ENCODE peak calls at places on chromosomes 11 and 22, in five cellular contexts. One of them, this sample, is unnamed.

GRCh38 chr22:25419247-25420113 is 145.0 kb upstream of the GRK3 start:
- DNase-seq in HCT116: no peak
- DNase-seq in WTC11: no peak
- DNase-seq in H1: no peak
- DNase-seq in K562: no peak
- DNase-seq in this sample: no peak

GRCh38 chr11:46050065-46050464 is 71.2 kb downstream of the PHF21A start:
- DNase-seq in HCT116: peak; percentile 10
- DNase-seq in WTC11: no peak
- DNase-seq in H1: no peak
- DNase-seq in K562: no peak
- DNase-seq in this sample: no peak

GRCh38 chr11:95119361-95120060 is 29.9 kb downstream of the ENDOD1 start:
- DNase-seq in HCT116: no peak
- DNase-seq in WTC11: no peak
- DNase-seq in H1: no peak
- DNase-seq in K562: no peak
- DNase-seq in this sample: no peak

GRCh38 chr11:86696004-86696403 is 23.6 kb upstream of the ME3 start:
- DNase-seq in HCT116: peak; percentile 27
- DNase-seq in WTC11: no peak
- DNase-seq in H1: no peak
- DNase-seq in K562: no peak
- DNase-seq in this sample: no peak

GRCh38 chr11:115222218-115222862 is 281.9 kb downstream of the CADM1 start:
- DNase-seq in HCT116: no peak
- DNase-seq in WTC11: no peak
- DNase-seq in H1: no peak
- DNase-seq in K562: peak; percentile 3
- DNase-seq in this sample: no peak

GRCh38 chr11:91742155-91742554 is 482.5 kb upstream of the FAT3 start:
- DNase-seq in HCT116: no peak
- DNase-seq in WTC11: no peak
- DNase-seq in H1: no peak
- DNase-seq in K562: no peak
- DNase-seq in this sample: no peak

GRCh38 chr11:24400059-24400665 is 96.7 kb upstream of the LUZP2 start:
- DNase-seq in HCT116: no peak
- DNase-seq in WTC11: no peak
- DNase-seq in H1: no peak
- DNase-seq in K562: no peak
- DNase-seq in this sample: no peak

GRCh38 chr11:118659314-118659939 is 20.0 kb downstream of the TREH start:
- DNase-seq in HCT116: peak; percentile 65
- DNase-seq in WTC11: peak; percentile 99
- DNase-seq in H1: peak; percentile 100
- DNase-seq in K562: peak; percentile 94
- DNase-seq in this sample: peak; percentile 97

GRCh38 chr22:38868286-38868721 is 3.7 kb downstream of the CBX6 start:
- DNase-seq in HCT116: no peak
- DNase-seq in WTC11: no peak
- DNase-seq in H1: no peak
- DNase-seq in K562: no peak
- DNase-seq in this sample: no peak

GRCh38 chr11:80779907-80780615 is 1339.2 kb upstream of the TENM4 start:
- DNase-seq in HCT116: no peak
- DNase-seq in WTC11: no peak
- DNase-seq in H1: no peak
- DNase-seq in K562: no peak
- DNase-seq in this sample: no peak

GRCh38 chr22:44542561-44543222 is 44.7 kb upstream of the RTL6 start:
- DNase-seq in HCT116: no peak
- DNase-seq in WTC11: no peak
- DNase-seq in H1: no peak
- DNase-seq in K562: no peak
- DNase-seq in this sample: no peak

GRCh38 chr11:71430166-71430565 is 18.0 kb downstream of the DHCR7 start:
- DNase-seq in HCT116: no peak
- DNase-seq in WTC11: no peak
- DNase-seq in H1: no peak
- DNase-seq in K562: no peak
- DNase-seq in this sample: no peak

GRCh38 chr11:120652705-120653335 is 141.3 kb downstream of the GRIK4 start:
- DNase-seq in HCT116: no peak
- DNase-seq in WTC11: no peak
- DNase-seq in H1: no peak
- DNase-seq in K562: no peak
- DNase-seq in this sample: no peak

GRCh38 chr22:30198152-30198845 is 48.3 kb downstream of the LIF start:
- DNase-seq in HCT116: no peak
- DNase-seq in WTC11: no peak
- DNase-seq in H1: no peak
- DNase-seq in K562: no peak
- DNase-seq in this sample: no peak

GRCh38 chr22:20867179-20868099 is 8.6 kb downstream of the SNAP29 start:
- DNase-seq in HCT116: no peak
- DNase-seq in WTC11: no peak
- DNase-seq in H1: no peak
- DNase-seq in K562: peak; percentile 100
- DNase-seq in this sample: no peak

GRCh38 chr11:65794570-65795510 is 8.0 kb downstream of the OVOL1 start:
- DNase-seq in HCT116: no peak
- DNase-seq in WTC11: no peak
- DNase-seq in H1: no peak
- DNase-seq in K562: no peak
- DNase-seq in this sample: no peak

GRCh38 chr11:65792456-65792855 is 5.6 kb downstream of the OVOL1 start:
- DNase-seq in HCT116: no peak
- DNase-seq in WTC11: no peak
- DNase-seq in H1: no peak
- DNase-seq in K562: no peak
- DNase-seq in this sample: no peak

GRCh38 chr11:65793625-65794400 is 7.0 kb downstream of the OVOL1 start:
- DNase-seq in HCT116: no peak
- DNase-seq in WTC11: no peak
- DNase-seq in H1: no peak
- DNase-seq in K562: no peak
- DNase-seq in this sample: no peak

GRCh38 chr11:65791719-65792213 is 4.9 kb downstream of the OVOL1 start:
- DNase-seq in HCT116: no peak
- DNase-seq in WTC11: no peak
- DNase-seq in H1: no peak
- DNase-seq in K562: no peak
- DNase-seq in this sample: no peak

GRCh38 chr11:65793144-65793581 is 6.3 kb downstream of the OVOL1 start:
- DNase-seq in HCT116: no peak
- DNase-seq in WTC11: no peak
- DNase-seq in H1: no peak
- DNase-seq in K562: no peak
- DNase-seq in this sample: no peak
- TF ChIP-seq SP1 in HCT116: no peak
- TF ChIP-seq SP1 in WTC11: no peak
- TF ChIP-seq SP1 in H1: no peak
- TF ChIP-seq SP1 in K562: no peak
- TF ChIP-seq SP1 in this sample: no peak

GRCh38 chr11:20355221-20356219 is 8.0 kb upstream of the HTATIP2 start:
- DNase-seq in HCT116: peak; percentile 54
- DNase-seq in WTC11: peak; percentile 46
- DNase-seq in H1: no peak
- DNase-seq in K562: peak; percentile 45
- DNase-seq in this sample: peak; percentile 41

GRCh38 chr11:20357150-20357549 is 6.4 kb upstream of the HTATIP2 start:
- DNase-seq in HCT116: no peak
- DNase-seq in WTC11: no peak
- DNase-seq in H1: no peak
- DNase-seq in K562: no peak
- DNase-seq in this sample: no peak

GRCh38 chr11:20351151-20351550 is 12.4 kb upstream of the HTATIP2 start:
- DNase-seq in HCT116: no peak
- DNase-seq in WTC11: no peak
- DNase-seq in H1: no peak
- DNase-seq in K562: no peak
- DNase-seq in this sample: no peak

GRCh38 chr11:20351870-20352269 is 11.6 kb upstream of the HTATIP2 start:
- DNase-seq in HCT116: no peak
- DNase-seq in WTC11: no peak
- DNase-seq in H1: no peak
- DNase-seq in K562: no peak
- DNase-seq in this sample: no peak

DNA sequence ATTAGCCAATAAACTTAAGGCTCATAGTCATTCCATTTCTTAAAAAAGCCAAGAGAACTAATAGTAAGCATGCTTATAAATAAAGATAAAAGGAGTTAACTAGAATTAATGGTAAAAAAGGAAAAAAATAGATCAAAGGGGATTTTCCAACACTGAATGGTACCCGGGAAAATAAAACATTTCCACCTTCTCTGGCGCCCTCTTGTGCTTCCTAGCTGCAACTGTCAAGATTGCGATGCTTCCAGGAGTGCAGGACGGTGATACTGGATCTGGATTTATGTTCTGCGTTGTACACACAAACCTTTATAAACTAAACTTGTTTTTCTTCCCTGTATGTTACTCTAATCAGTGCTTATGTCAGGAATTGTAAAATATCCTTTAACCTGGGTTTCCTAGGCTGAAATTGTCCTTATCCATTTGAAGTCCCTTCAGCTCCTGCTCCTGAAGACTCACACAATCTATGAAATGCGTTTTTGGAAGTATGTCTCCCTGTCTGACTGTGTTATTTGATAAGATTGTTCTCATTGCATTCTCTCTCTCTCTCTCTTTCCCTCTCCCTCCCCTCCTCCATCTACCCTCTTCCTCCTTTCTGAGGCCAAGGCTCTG is 9.6 kb upstream of the HTATIP2 start:
- DNase-seq in HCT116: peak; percentile 45
- DNase-seq in WTC11: peak; percentile 34
- DNase-seq in H1: peak; percentile 53
- DNase-seq in K562: peak; percentile 53
- DNase-seq in this sample: peak; percentile 56
- TF ChIP-seq SP1 in HCT116: no peak
- TF ChIP-seq SP1 in WTC11: no peak
- TF ChIP-seq SP1 in H1: no peak
- TF ChIP-seq SP1 in K562: no peak
- TF ChIP-seq SP1 in this sample: no peak

DNA sequence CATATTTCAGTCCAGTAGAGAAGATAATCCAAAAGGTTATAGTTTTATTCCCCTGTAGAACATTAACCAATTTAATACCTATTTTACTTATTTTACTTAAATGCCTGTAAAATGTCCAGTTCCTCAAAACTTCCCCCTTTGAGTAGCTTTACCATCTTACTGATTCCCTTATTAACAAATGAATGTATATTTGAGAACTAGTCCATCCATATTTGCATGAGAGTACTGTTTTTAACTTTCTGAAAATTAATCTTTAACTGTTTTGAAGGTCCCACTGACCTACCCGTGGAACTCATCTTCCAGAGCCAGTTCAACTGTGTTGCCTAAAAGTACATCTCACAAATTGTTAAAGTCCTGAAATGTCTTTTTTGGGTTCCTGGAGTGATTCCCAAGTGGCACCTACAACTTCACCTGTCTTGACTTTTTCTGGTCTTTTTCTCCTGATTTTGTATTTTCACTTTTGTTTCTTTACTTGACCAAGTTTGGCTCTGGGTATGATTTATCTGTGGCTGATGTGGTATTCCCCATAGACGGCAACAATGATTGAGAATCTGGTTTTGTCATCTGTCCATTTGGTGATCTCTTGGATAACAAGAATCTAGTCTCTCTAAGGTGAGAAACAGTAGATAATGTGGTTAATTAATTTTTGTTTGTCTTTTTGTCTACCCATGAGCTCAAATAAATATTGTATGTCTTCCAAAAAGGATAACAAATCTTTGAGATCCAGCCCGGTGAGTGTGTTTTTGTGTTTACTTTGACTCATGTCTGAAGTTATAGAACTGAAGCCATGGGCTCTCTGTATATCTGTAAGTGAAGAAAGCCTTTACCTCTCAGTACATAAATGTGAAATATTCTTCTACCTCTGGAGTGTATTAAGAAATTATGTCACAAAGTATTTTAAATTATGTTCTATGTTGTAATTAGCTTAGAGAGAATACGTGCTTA is 174.2 kb downstream of the ETS1 start:
- DNase-seq in HCT116: no peak
- DNase-seq in WTC11: no peak
- DNase-seq in H1: no peak
- DNase-seq in K562: no peak
- DNase-seq in this sample: no peak
- TF ChIP-seq SP1 in HCT116: no peak
- TF ChIP-seq SP1 in WTC11: no peak
- TF ChIP-seq SP1 in H1: no peak
- TF ChIP-seq SP1 in K562: no peak
- TF ChIP-seq SP1 in this sample: no peak

DNA sequence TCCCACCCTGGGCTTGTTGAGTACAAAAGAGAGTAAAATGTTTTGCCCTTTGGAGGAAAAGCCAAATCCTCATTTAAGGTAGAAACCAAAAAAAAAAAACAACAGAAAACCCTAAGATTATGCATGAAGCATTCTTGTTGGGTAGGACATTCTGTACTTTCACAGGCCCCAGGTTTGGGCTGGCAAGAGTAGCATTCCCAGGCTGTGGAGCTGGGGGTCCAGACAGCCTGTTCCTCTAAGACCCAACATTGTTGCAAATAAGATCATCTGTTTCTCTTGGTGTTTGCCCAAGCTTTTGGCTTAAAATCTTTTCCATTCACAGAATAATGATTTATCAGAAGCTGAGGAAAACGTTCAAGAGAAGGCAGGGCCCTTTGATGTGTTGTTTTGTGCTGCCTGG is 123.8 kb downstream of the MICAL2 start:
- DNase-seq in HCT116: no peak
- DNase-seq in WTC11: no peak
- DNase-seq in H1: no peak
- DNase-seq in K562: no peak
- DNase-seq in this sample: no peak
- TF ChIP-seq SP1 in HCT116: no peak
- TF ChIP-seq SP1 in WTC11: no peak
- TF ChIP-seq SP1 in H1: no peak
- TF ChIP-seq SP1 in K562: no peak
- TF ChIP-seq SP1 in this sample: no peak

DNA sequence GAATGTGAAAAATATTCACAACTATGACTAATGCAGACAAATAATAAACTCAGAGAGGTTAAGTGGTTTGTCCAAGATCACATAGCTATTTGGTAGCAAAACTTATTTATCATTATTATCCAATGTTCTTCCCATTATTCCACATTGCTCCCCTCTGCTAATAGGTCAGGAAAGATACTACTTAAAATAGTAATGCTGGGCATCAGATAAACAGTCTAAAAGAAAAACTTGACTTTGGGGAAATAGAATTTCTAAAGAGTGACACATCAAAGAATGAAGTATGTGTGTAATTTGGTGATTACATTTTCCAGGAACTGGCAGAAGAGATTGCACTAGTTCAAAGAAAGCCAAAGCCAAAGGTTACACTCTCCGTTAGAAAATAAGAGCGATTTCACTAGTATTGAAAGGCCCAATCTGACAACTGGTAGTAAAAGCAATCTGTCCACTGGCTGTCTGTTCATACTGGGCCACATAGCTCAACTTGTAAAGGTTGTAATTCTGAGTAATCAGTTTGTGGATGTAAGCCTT is 283.7 kb downstream of the TTC28 start:
- DNase-seq in HCT116: no peak
- DNase-seq in WTC11: no peak
- DNase-seq in H1: no peak
- DNase-seq in K562: peak; percentile 11
- DNase-seq in this sample: no peak
- TF ChIP-seq SP1 in HCT116: no peak
- TF ChIP-seq SP1 in WTC11: no peak
- TF ChIP-seq SP1 in H1: no peak
- TF ChIP-seq SP1 in K562: no peak
- TF ChIP-seq SP1 in this sample: no peak